ENCODE peak calls at places on chromosome 15, in ten cellular contexts. D is GM23248; V is psoas muscle; I is neural progenitor cell; G is PC-3; C is mammary epithelial cell; F is colonic mucosa; R is CD8-positive, alpha-beta memory T cell; M is aorta; Q is spleen. X is an unnamed sample. For H3K36me3, the result is how much of the 10 kb centered on the place peaks cover.

GRCh38 chr15:92910451-92910850 is 10.3 kb downstream of the CHD2 start:
- DNase-seq in D (no peak), V (no peak), I (no peak), G (no peak), C (no peak), F (peak), R (no peak), M (no peak), Q (no peak), X (no peak)

GRCh38 chr15:59232476-59232875 is 25.8 kb downstream of the LDHAL6B start:
- DNase-seq in D (peak), V (no peak), I (no peak), G (peak), C (peak), F (no peak), R (no peak), M (no peak), Q (no peak), X (peak)

GRCh38 chr15:66251790-66252355 is 1.7 kb downstream of the MEGF11 start:
- DNase-seq in D (no peak), V (no peak), I (peak), G (no peak), C (no peak), F (no peak), R (no peak), M (no peak), Q (no peak), X (no peak)

GRCh38 chr15:36798789-36799188 is 219.4 kb downstream of the CDIN1 start:
- DNase-seq in D (peak), V (no peak), I (no peak), G (no peak), C (no peak), F (no peak), R (no peak), M (no peak), Q (no peak), X (no peak)

GRCh38 chr15:100171411-100171810 is 170.4 kb downstream of the ADAMTS17 start:
- DNase-seq in D (no peak), V (no peak), I (no peak), G (no peak), C (no peak), F (no peak), R (no peak), M (no peak), Q (no peak), X (no peak)

GRCh38 chr15:44011238-44011873 is 183.7 kb downstream of the FRMD5 start:
- DNase-seq in D (no peak), V (no peak), I (no peak), G (no peak), C (no peak), F (no peak), R (no peak), M (no peak), Q (no peak), X (no peak)

GRCh38 chr15:71469393-71469792 is 341.0 kb upstream of the NR2E3 start:
- DNase-seq in D (peak), V (no peak), I (no peak), G (no peak), C (no peak), F (no peak), R (no peak), M (no peak), Q (no peak), X (no peak)

GRCh38 chr15:95734422-95735316 is 595.8 kb upstream of the NR2F2 start:
- DNase-seq in D (no peak), V (no peak), I (no peak), G (peak), C (peak), F (no peak), R (no peak), M (no peak), Q (no peak), X (no peak)

GRCh38 chr15:61459785-61460707 is 230.9 kb upstream of the RORA start:
- DNase-seq in D (peak), V (no peak), I (no peak), G (peak), C (peak), F (no peak), R (no peak), M (no peak), Q (no peak), X (no peak)

GRCh38 chr15:81362790-81363189 is 11.2 kb downstream of the TMC3 start:
- DNase-seq in D (peak), V (no peak), I (no peak), G (peak), C (no peak), F (no peak), R (no peak), M (no peak), Q (no peak), X (no peak)

GRCh38 chr15:95894407-95894956 is 436.0 kb upstream of the NR2F2 start:
- DNase-seq in D (peak), V (no peak), I (no peak), G (peak), C (no peak), F (no peak), R (no peak), M (no peak), Q (no peak), X (no peak)

GRCh38 chr15:94324117-94324826 is 92.9 kb downstream of the MCTP2 start:
- DNase-seq in D (peak), V (peak), I (peak), G (peak), C (peak), F (peak), R (peak), M (no peak), Q (no peak), X (no peak)

GRCh38 chr15:85583404-85584390 is 203.3 kb downstream of the AKAP13 start:
- DNase-seq in D (no peak), V (peak), I (peak), G (peak), C (peak), F (peak), R (peak), M (no peak), Q (no peak), X (no peak)

GRCh38 chr15:74036271-74037170 is 42.0 kb downstream of the PML start:
- DNase-seq in D (peak), V (no peak), I (peak), G (peak), C (peak), F (peak), R (no peak), M (no peak), Q (no peak), X (peak)

GRCh38 chr15:63369766-63370165 is 11.9 kb downstream of the CA12 start:
- DNase-seq in D (peak), V (no peak), I (no peak), G (no peak), C (no peak), F (no peak), R (no peak), M (no peak), Q (no peak), X (no peak)
- H3K36me3 ChIP-seq in D (under half), V (under half), I (under half), G (under half), C (under half), F (under half), R (under half), M (under half), Q (under half), X (under half)

GRCh38 chr15:89621547-89621946 is 33.7 kb downstream of the KIF7 start:
- DNase-seq in D (peak), V (no peak), I (no peak), G (no peak), C (no peak), F (no peak), R (no peak), M (no peak), Q (no peak), X (no peak)
- H3K36me3 ChIP-seq in D (under half), V (under half), I (under half), G (half or more), C (half or more), F (under half), R (under half), M (under half), Q (under half), X (under half)

GRCh38 chr15:22939051-22939450 is 41.1 kb downstream of the CYFIP1 start:
- DNase-seq in D (no peak), V (no peak), I (no peak), G (no peak), C (no peak), F (no peak), R (no peak), M (no peak), Q (no peak), X (no peak)
- H3K36me3 ChIP-seq in D (under half), V (under half), I (under half), G (under half), C (under half), F (under half), R (under half), M (under half), Q (half or more), X (under half)

GRCh38 chr15:32636410-32636809 is 5.1 kb upstream of the SCG5 start:
- DNase-seq in D (no peak), V (no peak), I (no peak), G (no peak), C (no peak), F (no peak), R (no peak), M (no peak), Q (no peak), X (no peak)
- H3K36me3 ChIP-seq in D (under half), V (under half), I (half or more), G (half or more), C (under half), F (under half), R (under half), M (under half), Q (under half), X (under half)

GRCh38 chr15:72740202-72740601 is 43.4 kb downstream of the ADPGK start:
- DNase-seq in D (no peak), V (no peak), I (no peak), G (no peak), C (no peak), F (no peak), R (peak), M (no peak), Q (no peak), X (no peak)
- H3K36me3 ChIP-seq in D (under half), V (under half), I (under half), G (under half), C (under half), F (under half), R (under half), M (under half), Q (half or more), X (under half)

DNA sequence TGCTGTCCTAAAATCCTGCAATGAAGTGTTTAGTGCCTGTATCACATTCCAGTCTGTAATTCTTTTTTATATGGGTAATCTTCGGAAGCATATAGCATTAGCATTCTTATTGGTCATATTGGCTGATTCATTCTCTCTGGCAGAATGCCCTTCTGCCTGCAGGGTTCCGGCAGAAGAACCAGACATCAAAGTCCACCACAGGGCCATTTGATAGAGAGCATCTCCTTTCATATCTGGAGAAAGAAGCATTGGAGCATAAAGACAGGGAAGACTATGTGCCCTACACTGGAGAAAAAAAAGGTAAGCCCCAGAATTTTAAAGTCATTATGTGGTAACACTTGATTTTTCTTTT is 39.6 kb downstream of the TMOD3 start:
- DNase-seq in D (peak), V (no peak), I (no peak), G (peak), C (peak), F (peak), R (no peak), M (no peak), Q (no peak), X (no peak)
- H3K36me3 ChIP-seq in D (under half), V (under half), I (under half), G (under half), C (under half), F (under half), R (under half), M (under half), Q (half or more), X (under half)